ENCODE peak calls at places on chromosome 13, in ten cellular contexts. One of them, this sample, is unnamed.

GRCh38 chr13:108342369-108343289 is 73.1 kb downstream of the TNFSF13B start:
- DNase-seq in A673: peak; percentile 58
- DNase-seq in IMR-90: peak; percentile 35
- DNase-seq in GM12864: no peak
- DNase-seq in CD8-positive, alpha-beta T cell: no peak
- DNase-seq in astrocyte of the spinal cord: peak; percentile 55
- DNase-seq in coronary artery: no peak
- DNase-seq in epithelial cell of proximal tubule: no peak
- DNase-seq in colonic mucosa: no peak
- DNase-seq in kidney epithelial cell: no peak
- DNase-seq in this sample: no peak

GRCh38 chr13:47252627-47253026 is 355.8 kb upstream of the HTR2A start:
- DNase-seq in CD8-positive, alpha-beta T cell: no peak
- DNase-seq in GM12864: no peak
- DNase-seq in IMR-90: peak; percentile 10
- DNase-seq in coronary artery: no peak
- DNase-seq in kidney epithelial cell: no peak
- DNase-seq in colonic mucosa: no peak
- DNase-seq in astrocyte of the spinal cord: peak; percentile 13
- DNase-seq in epithelial cell of proximal tubule: no peak
- DNase-seq in A673: no peak
- DNase-seq in this sample: no peak

GRCh38 chr13:98254541-98254940 is 77.5 kb upstream of the RNF113B start:
- DNase-seq in A673: peak; percentile 64
- DNase-seq in coronary artery: peak; percentile 5
- DNase-seq in epithelial cell of proximal tubule: no peak
- DNase-seq in CD8-positive, alpha-beta T cell: no peak
- DNase-seq in kidney epithelial cell: no peak
- DNase-seq in GM12864: no peak
- DNase-seq in IMR-90: peak; percentile 86
- DNase-seq in astrocyte of the spinal cord: peak; percentile 75
- DNase-seq in colonic mucosa: no peak
- DNase-seq in this sample: no peak

GRCh38 chr13:92187378-92187989 is 789.1 kb downstream of the GPC5 start:
- DNase-seq in colonic mucosa: peak; percentile 28
- DNase-seq in astrocyte of the spinal cord: peak; percentile 62
- DNase-seq in CD8-positive, alpha-beta T cell: no peak
- DNase-seq in coronary artery: no peak
- DNase-seq in IMR-90: peak; percentile 27
- DNase-seq in A673: peak; percentile 64
- DNase-seq in GM12864: no peak
- DNase-seq in epithelial cell of proximal tubule: no peak
- DNase-seq in kidney epithelial cell: no peak
- DNase-seq in this sample: no peak

GRCh38 chr13:42804244-42804868 is 23.0 kb downstream of the FAM216B start:
- DNase-seq in epithelial cell of proximal tubule: no peak
- DNase-seq in A673: no peak
- DNase-seq in colonic mucosa: no peak
- DNase-seq in IMR-90: no peak
- DNase-seq in GM12864: no peak
- DNase-seq in kidney epithelial cell: no peak
- DNase-seq in astrocyte of the spinal cord: no peak
- DNase-seq in CD8-positive, alpha-beta T cell: no peak
- DNase-seq in coronary artery: no peak
- DNase-seq in this sample: no peak

GRCh38 chr13:98860491-98860890 is 108.0 kb upstream of the SLC15A1 start:
- DNase-seq in CD8-positive, alpha-beta T cell: no peak
- DNase-seq in colonic mucosa: no peak
- DNase-seq in coronary artery: no peak
- DNase-seq in kidney epithelial cell: no peak
- DNase-seq in IMR-90: no peak
- DNase-seq in A673: no peak
- DNase-seq in astrocyte of the spinal cord: no peak
- DNase-seq in epithelial cell of proximal tubule: no peak
- DNase-seq in GM12864: no peak
- DNase-seq in this sample: no peak

GRCh38 chr13:33918199-33918932 is 100.4 kb downstream of the RFC3 start:
- DNase-seq in coronary artery: no peak
- DNase-seq in epithelial cell of proximal tubule: peak; percentile 13
- DNase-seq in A673: peak; percentile 45
- DNase-seq in colonic mucosa: no peak
- DNase-seq in CD8-positive, alpha-beta T cell: no peak
- DNase-seq in astrocyte of the spinal cord: peak; percentile 69
- DNase-seq in GM12864: no peak
- DNase-seq in IMR-90: peak; percentile 71
- DNase-seq in kidney epithelial cell: peak; percentile 39
- DNase-seq in this sample: no peak

GRCh38 chr13:91359071-91359470 is 11.6 kb downstream of the MIR17HG start:
- DNase-seq in CD8-positive, alpha-beta T cell: no peak
- DNase-seq in GM12864: no peak
- DNase-seq in epithelial cell of proximal tubule: no peak
- DNase-seq in IMR-90: no peak
- DNase-seq in astrocyte of the spinal cord: no peak
- DNase-seq in kidney epithelial cell: no peak
- DNase-seq in colonic mucosa: no peak
- DNase-seq in coronary artery: no peak
- DNase-seq in A673: no peak
- DNase-seq in this sample: no peak

GRCh38 chr13:79659161-79659560 is 178.2 kb downstream of the NDFIP2 start:
- DNase-seq in colonic mucosa: no peak
- DNase-seq in A673: peak; percentile 92
- DNase-seq in GM12864: no peak
- DNase-seq in astrocyte of the spinal cord: no peak
- DNase-seq in IMR-90: no peak
- DNase-seq in coronary artery: no peak
- DNase-seq in CD8-positive, alpha-beta T cell: no peak
- DNase-seq in epithelial cell of proximal tubule: no peak
- DNase-seq in kidney epithelial cell: no peak
- DNase-seq in this sample: no peak

DNA sequence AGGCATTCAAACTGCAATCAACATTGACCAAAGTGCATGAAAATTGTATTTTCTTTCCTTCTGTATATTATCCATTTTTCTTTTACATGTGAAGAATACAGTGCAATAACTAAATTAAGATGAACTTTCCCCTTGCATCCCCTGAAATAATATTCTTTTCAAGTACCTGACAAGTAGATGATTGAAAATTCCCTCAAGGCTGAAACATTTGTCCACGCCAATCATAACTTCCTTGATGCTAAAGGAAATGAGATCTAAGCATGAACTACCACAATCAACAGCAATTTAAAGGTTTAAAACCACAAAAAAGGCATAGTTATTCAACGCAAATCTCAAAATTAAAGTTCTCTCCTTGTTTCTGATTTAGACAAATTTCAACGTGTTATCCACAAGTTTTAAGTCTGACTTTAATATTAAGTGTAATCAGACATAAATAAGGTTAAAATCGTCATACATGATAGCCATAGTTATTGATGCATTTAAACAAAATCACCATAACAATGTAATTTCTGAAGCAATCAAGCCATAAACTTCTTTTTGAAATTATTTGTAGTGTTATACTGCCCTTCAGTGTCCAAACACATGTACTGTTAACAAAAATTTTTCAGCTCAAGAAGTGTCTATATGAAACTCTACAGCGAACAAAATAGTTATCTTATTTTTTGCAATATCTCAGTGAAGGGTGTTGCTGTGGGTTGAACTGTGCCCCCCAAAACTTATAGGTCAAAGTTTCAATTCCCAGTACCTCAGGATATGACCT is 169.5 kb downstream of the DCLK1 start:
- DNase-seq in epithelial cell of proximal tubule: no peak
- DNase-seq in A673: peak; percentile 15
- DNase-seq in astrocyte of the spinal cord: no peak
- DNase-seq in GM12864: no peak
- DNase-seq in kidney epithelial cell: no peak
- DNase-seq in coronary artery: no peak
- DNase-seq in colonic mucosa: no peak
- DNase-seq in IMR-90: peak; percentile 13
- DNase-seq in CD8-positive, alpha-beta T cell: no peak
- DNase-seq in this sample: no peak
- TF ChIP-seq CTCF in epithelial cell of proximal tubule: peak; percentile 34
- TF ChIP-seq CTCF in A673: peak; percentile 39
- TF ChIP-seq CTCF in astrocyte of the spinal cord: peak; percentile 2
- TF ChIP-seq CTCF in GM12864: no peak
- TF ChIP-seq CTCF in kidney epithelial cell: no peak
- TF ChIP-seq CTCF in coronary artery: no peak
- TF ChIP-seq CTCF in colonic mucosa: no peak
- TF ChIP-seq CTCF in IMR-90: no peak
- TF ChIP-seq CTCF in CD8-positive, alpha-beta T cell: no peak
- TF ChIP-seq CTCF in this sample: peak; percentile 58

GRCh38 chr13:113816925-113817859 is 46.7 kb downstream of the GAS6 start:
- DNase-seq in coronary artery: peak; percentile 91
- DNase-seq in kidney epithelial cell: peak; percentile 72
- DNase-seq in CD8-positive, alpha-beta T cell: peak; percentile 93
- DNase-seq in epithelial cell of proximal tubule: no peak
- DNase-seq in IMR-90: peak; percentile 83
- DNase-seq in astrocyte of the spinal cord: peak; percentile 75
- DNase-seq in A673: peak; percentile 84
- DNase-seq in colonic mucosa: peak; percentile 90
- DNase-seq in GM12864: peak; percentile 40
- DNase-seq in this sample: no peak

GRCh38 chr13:113817860-113818691 is 45.8 kb downstream of the GAS6 start:
- DNase-seq in A673: no peak
- DNase-seq in coronary artery: no peak
- DNase-seq in kidney epithelial cell: no peak
- DNase-seq in GM12864: no peak
- DNase-seq in colonic mucosa: no peak
- DNase-seq in CD8-positive, alpha-beta T cell: no peak
- DNase-seq in astrocyte of the spinal cord: no peak
- DNase-seq in IMR-90: no peak
- DNase-seq in epithelial cell of proximal tubule: no peak
- DNase-seq in this sample: no peak

GRCh38 chr13:113819731-113820715 is 43.9 kb downstream of the GAS6 start:
- DNase-seq in IMR-90: no peak
- DNase-seq in coronary artery: no peak
- DNase-seq in astrocyte of the spinal cord: peak; percentile 54
- DNase-seq in GM12864: no peak
- DNase-seq in kidney epithelial cell: no peak
- DNase-seq in colonic mucosa: no peak
- DNase-seq in epithelial cell of proximal tubule: no peak
- DNase-seq in CD8-positive, alpha-beta T cell: no peak
- DNase-seq in A673: no peak
- DNase-seq in this sample: no peak

GRCh38 chr13:113819341-113819730 is 44.5 kb downstream of the GAS6 start:
- DNase-seq in IMR-90: no peak
- DNase-seq in A673: no peak
- DNase-seq in kidney epithelial cell: no peak
- DNase-seq in epithelial cell of proximal tubule: no peak
- DNase-seq in coronary artery: no peak
- DNase-seq in astrocyte of the spinal cord: no peak
- DNase-seq in GM12864: no peak
- DNase-seq in CD8-positive, alpha-beta T cell: no peak
- DNase-seq in colonic mucosa: no peak
- DNase-seq in this sample: no peak

DNA sequence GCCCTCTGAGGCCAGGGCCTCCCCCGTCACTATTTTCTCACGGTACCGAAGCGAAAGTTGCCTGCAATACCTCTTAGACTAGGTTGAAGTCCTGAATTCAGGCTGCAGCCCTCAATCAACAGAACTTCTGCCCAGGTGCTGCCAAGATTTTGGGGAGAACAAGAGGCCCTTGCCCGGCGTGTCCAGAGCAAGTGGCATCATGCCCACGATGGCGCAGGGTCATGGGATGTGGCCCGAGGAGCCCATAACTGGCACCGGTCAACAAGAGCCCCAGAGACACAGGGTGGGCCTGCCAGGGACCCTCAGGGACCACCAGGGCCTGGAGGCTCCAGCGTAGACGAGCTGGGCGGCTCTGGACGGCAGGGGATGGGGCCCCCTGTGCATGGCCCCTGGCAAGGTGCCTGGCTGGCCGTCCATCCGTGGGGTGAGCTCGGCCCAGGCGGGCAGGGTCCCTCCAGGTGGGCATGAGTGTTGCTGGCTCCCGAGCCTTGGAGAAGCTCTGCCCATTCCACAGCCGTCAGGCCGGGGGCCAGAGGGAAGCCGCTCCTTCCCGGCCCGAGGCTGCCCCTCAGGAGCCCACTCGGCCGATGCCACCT is 45.1 kb downstream of the GAS6 start:
- DNase-seq in A673: no peak
- DNase-seq in astrocyte of the spinal cord: no peak
- DNase-seq in kidney epithelial cell: no peak
- DNase-seq in IMR-90: no peak
- DNase-seq in epithelial cell of proximal tubule: no peak
- DNase-seq in coronary artery: no peak
- DNase-seq in CD8-positive, alpha-beta T cell: no peak
- DNase-seq in GM12864: no peak
- DNase-seq in colonic mucosa: no peak
- DNase-seq in this sample: no peak
- TF ChIP-seq CTCF in A673: no peak
- TF ChIP-seq CTCF in astrocyte of the spinal cord: no peak
- TF ChIP-seq CTCF in kidney epithelial cell: no peak
- TF ChIP-seq CTCF in IMR-90: no peak
- TF ChIP-seq CTCF in epithelial cell of proximal tubule: no peak
- TF ChIP-seq CTCF in coronary artery: no peak
- TF ChIP-seq CTCF in CD8-positive, alpha-beta T cell: no peak
- TF ChIP-seq CTCF in GM12864: no peak
- TF ChIP-seq CTCF in colonic mucosa: no peak
- TF ChIP-seq CTCF in this sample: no peak

DNA sequence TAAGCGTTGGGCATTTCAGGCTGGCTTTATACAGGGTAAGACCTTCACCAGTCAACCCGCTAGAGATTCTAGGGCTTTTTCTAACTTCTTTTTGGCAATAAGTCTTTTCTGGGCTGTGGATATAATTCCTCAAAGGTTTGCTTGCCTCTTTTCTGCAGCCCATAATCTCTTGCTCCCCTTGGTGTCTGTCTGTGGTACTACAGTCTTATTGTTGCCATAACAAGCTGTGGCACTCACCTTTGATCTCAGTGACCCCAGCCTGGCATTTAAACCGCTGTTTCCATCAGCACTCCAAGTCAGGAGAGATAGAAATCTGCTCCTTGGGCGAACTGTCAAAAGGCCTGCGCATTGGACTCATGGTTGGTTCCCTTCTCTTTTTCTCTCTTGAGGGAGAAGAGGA is 14.5 kb upstream of the MPHOSPH8 start:
- DNase-seq in astrocyte of the spinal cord: peak; percentile 34
- DNase-seq in kidney epithelial cell: no peak
- DNase-seq in CD8-positive, alpha-beta T cell: no peak
- DNase-seq in A673: peak; percentile 34
- DNase-seq in IMR-90: peak; percentile 37
- DNase-seq in epithelial cell of proximal tubule: no peak
- DNase-seq in colonic mucosa: peak; percentile 30
- DNase-seq in coronary artery: no peak
- DNase-seq in GM12864: no peak
- DNase-seq in this sample: no peak
- TF ChIP-seq CTCF in astrocyte of the spinal cord: peak; percentile 71
- TF ChIP-seq CTCF in kidney epithelial cell: peak; percentile 58
- TF ChIP-seq CTCF in CD8-positive, alpha-beta T cell: peak; percentile 50
- TF ChIP-seq CTCF in A673: peak; percentile 53
- TF ChIP-seq CTCF in IMR-90: peak; percentile 60
- TF ChIP-seq CTCF in epithelial cell of proximal tubule: peak; percentile 82
- TF ChIP-seq CTCF in colonic mucosa: peak; percentile 44
- TF ChIP-seq CTCF in coronary artery: no peak
- TF ChIP-seq CTCF in GM12864: peak; percentile 70
- TF ChIP-seq CTCF in this sample: peak; percentile 46

DNA sequence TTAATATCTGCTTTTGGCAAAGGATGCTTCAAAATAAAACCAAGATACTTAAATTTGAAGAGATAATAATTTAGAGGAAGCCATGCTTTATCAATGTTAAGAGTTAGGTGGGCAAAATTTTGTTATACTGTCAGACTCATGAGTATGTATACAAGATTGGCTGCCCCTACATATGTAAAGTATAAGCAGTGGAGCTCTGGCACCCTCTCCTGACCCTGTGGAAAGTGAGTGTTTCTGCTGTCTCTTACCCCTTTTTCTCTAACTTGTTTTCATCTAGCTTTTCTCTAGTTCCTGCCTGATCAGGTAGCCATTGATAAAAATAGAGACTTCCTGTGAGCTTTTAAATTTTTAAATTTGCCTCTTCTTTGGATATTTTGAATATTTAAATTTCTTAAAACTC is 710.9 kb upstream of the SPRY2 start:
- DNase-seq in kidney epithelial cell: no peak
- DNase-seq in CD8-positive, alpha-beta T cell: no peak
- DNase-seq in coronary artery: no peak
- DNase-seq in colonic mucosa: no peak
- DNase-seq in GM12864: no peak
- DNase-seq in A673: peak; percentile 27
- DNase-seq in IMR-90: no peak
- DNase-seq in epithelial cell of proximal tubule: no peak
- DNase-seq in astrocyte of the spinal cord: no peak
- DNase-seq in this sample: no peak
- TF ChIP-seq CTCF in kidney epithelial cell: no peak
- TF ChIP-seq CTCF in CD8-positive, alpha-beta T cell: no peak
- TF ChIP-seq CTCF in coronary artery: no peak
- TF ChIP-seq CTCF in colonic mucosa: no peak
- TF ChIP-seq CTCF in GM12864: no peak
- TF ChIP-seq CTCF in A673: peak; percentile 42
- TF ChIP-seq CTCF in IMR-90: no peak
- TF ChIP-seq CTCF in epithelial cell of proximal tubule: peak; percentile 21
- TF ChIP-seq CTCF in astrocyte of the spinal cord: peak; percentile 12
- TF ChIP-seq CTCF in this sample: peak; percentile 42

This sample was measured in osteocyte.